ENCODE peak calls at places on chromosome X, in five cellular contexts. X, J, K, D and F are unnamed samples.

GRCh38 chrX:118254611-118255010 is 91.3 kb upstream of the WDR44 start:
- DNase-seq in D (peak; percentile 22), J (peak; percentile 18), X (no peak), K (peak; percentile 25), F (peak; percentile 66)

GRCh38 chrX:107526141-107526540 is 76.7 kb downstream of the FRMPD3 start:
- DNase-seq in D (no peak), X (no peak), J (no peak), K (no peak), F (no peak)

GRCh38 chrX:40106677-40107290 is 9.0 kb upstream of the BCOR start:
- DNase-seq in X (no peak), K (no peak), J (no peak), D (no peak), F (no peak)

GRCh38 chrX:124045109-124045508 is 83.6 kb downstream of the STAG2 start:
- DNase-seq in J (no peak), K (no peak), X (no peak), D (no peak), F (no peak)

GRCh38 chrX:39985551-39985950 is 112.2 kb downstream of the BCOR start:
- DNase-seq in J (no peak), X (no peak), D (no peak), K (no peak), F (no peak)

GRCh38 chrX:120446503-120446902 is 22.6 kb downstream of the LAMP2 start:
- DNase-seq in X (no peak), D (peak; percentile 78), J (peak; percentile 70), K (no peak), F (peak; percentile 62)

GRCh38 chrX:148204195-148204594 is 223.1 kb downstream of the FMR1NB start:
- DNase-seq in X (no peak), D (no peak), K (no peak), J (no peak), F (no peak)

GRCh38 chrX:19824603-19825002 is 62.8 kb downstream of the SH3KBP1 start:
- DNase-seq in D (peak; percentile 84), X (no peak), J (peak; percentile 80), K (no peak), F (no peak)

GRCh38 chrX:53048169-53049126 is at the start of gene GPR173:
- DNase-seq in X (no peak), K (peak; percentile 40), J (peak; percentile 62), D (peak; percentile 81), F (peak; percentile 69)

GRCh38 chrX:107272431-107272921 is 66.1 kb downstream of the DNAAF6 start:
- DNase-seq in X (no peak), K (no peak), D (no peak), J (no peak), F (no peak)

DNA sequence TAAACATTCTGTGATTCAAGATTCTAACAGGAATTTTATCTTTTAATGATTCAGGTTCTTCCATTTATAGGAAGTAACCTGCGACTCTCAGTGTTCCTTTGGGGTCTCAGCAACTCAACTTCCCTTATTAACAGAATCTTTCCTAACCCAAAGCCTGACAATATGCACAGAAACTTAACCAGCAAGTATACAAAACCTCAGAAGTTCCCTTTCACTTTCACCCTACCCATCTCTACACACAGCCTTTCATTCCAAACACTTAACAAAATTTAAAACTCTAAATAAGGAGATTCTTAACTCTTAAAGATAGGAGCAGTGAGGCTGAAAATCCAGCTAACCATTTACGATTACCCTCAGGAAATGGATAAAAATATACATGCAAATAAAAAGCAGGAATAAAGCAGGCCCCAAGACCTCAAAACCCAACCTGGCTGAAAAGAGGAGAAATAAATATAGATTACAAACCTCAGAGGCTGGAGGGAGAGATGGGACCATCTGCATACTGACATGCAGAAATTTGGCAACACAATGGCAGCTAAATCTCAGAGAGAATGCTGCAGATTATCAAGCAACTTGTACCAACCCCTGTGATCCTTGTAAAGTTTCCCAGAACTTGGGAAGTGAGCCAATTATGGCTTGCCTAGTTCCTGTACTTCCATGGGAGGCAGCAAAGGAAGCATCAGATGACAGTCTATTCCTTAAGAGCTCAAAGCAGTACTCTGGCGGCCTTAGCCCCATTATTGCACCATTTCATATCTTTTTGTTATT is 101.0 kb downstream of the ATP11C start:
- DNase-seq in J (peak; percentile 56), X (no peak), D (peak; percentile 59), K (no peak), F (peak; percentile 83)
- TF ChIP-seq CTCF in J (no peak), X (no peak), D (no peak), K (no peak), F (peak; percentile 5)

DNA sequence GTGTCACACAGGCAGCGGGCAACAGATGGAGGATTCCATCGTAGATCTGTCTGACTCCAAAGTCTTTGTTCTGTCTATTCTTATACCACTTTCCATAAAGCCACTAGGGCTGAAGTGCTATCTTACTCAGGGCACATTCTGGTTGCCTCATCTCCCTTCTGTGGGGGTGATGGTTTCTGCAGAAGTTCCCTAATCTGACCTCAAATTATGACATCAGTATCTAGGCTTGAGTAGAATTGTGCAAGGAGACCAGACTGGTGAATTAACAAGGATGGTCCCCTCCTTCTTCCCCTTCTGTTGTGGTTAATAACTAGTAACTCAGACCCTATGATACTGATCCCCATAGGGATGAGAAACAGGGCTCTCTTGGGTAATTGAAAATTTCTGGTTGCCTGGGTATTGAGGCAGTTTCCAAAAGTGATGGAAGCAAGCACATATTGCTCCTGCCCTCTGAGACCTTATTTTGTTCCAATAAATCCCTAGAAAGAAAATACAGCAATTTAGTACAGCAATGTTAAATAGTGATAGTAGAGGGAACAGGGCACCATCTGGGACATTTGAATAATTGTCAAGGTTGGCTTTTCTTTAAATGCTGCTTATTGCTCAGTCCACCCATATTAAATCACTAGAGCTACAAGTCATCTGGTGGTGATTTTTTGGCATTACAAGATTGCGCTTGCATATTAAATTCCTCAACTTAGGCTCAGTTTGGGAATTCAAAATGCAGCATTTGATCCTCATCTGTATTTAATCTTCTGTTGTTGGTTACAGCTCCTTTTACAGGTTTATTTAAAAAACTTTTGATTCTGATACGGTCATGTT is 57.3 kb upstream of the AP1S2 start:
- DNase-seq in J (no peak), D (no peak), X (no peak), K (no peak), F (no peak)
- TF ChIP-seq CTCF in J (no peak), D (no peak), X (peak; percentile 30), K (no peak), F (no peak)

GRCh38 chrX:137051978-137052640 is 18.3 kb upstream of the GPR101 start:
- DNase-seq in X (no peak), J (peak; percentile 4), K (peak; percentile 52), D (peak; percentile 24), F (peak; percentile 37)

GRCh38 chrX:137058339-137059127 is 24.7 kb upstream of the GPR101 start:
- DNase-seq in D (no peak), X (no peak), K (no peak), J (no peak), F (no peak)

GRCh38 chrX:137052641-137053235 is 18.9 kb upstream of the GPR101 start:
- DNase-seq in K (no peak), J (no peak), X (no peak), D (no peak), F (no peak)
- TF ChIP-seq CTCF in K (no peak), J (no peak), X (peak; percentile 63), D (no peak), F (no peak)

DNA sequence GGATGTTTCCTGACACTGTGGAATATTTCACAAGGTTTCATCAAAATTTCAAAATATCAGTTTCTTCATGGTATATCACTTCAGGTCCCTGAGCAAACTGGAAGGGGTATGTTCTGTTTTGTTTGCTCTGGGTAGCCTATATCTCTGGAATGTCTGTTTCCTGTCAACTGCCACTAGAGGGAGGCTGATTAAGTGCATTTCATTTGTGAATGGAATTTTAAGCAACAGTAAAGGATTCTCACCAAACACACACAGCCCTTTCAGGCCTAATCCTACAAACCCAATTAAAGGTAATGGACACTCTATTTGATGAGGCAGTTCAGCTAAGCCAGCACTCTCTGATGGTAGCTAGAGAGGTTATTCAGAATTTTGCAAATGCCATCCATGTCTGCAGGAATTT is 307.1 kb downstream of the TEX13A start:
- DNase-seq in D (peak; percentile 12), X (no peak), K (no peak), J (peak; percentile 5), F (no peak)
- TF ChIP-seq CTCF in D (no peak), X (peak; percentile 78), K (peak; percentile 15), J (peak; percentile 24), F (peak; percentile 42)

GRCh38 chrX:38839269-38839668 is 38.0 kb downstream of the MID1IP1 start:
- DNase-seq in X (no peak), D (no peak), K (no peak), J (no peak), F (no peak)

GRCh38 chrX:38837389-38837788 is 36.1 kb downstream of the MID1IP1 start:
- DNase-seq in J (no peak), D (no peak), K (no peak), X (no peak), F (no peak)

GRCh38 chrX:38845426-38845825 is 44.2 kb downstream of the MID1IP1 start:
- DNase-seq in K (no peak), J (no peak), X (no peak), D (no peak), F (no peak)

GRCh38 chrX:38841766-38842165 is 40.5 kb downstream of the MID1IP1 start:
- DNase-seq in X (no peak), K (no peak), J (no peak), D (no peak), F (no peak)

GRCh38 chrX:38839944-38840343 is 38.7 kb downstream of the MID1IP1 start:
- DNase-seq in J (no peak), D (no peak), K (no peak), X (no peak), F (no peak)
- TF ChIP-seq CTCF in J (no peak), D (no peak), K (no peak), X (no peak), F (no peak)

GRCh38 chrX:149939271-149940014 is 1.2 kb upstream of the EOLA2 start:
- DNase-seq in K (peak; percentile 95), D (peak; percentile 83), X (peak; percentile 97), J (peak; percentile 65), F (peak; percentile 93)

GRCh38 chrX:149938427-149939270 is at the start of gene EOLA2:
- DNase-seq in D (peak; percentile 99), K (peak; percentile 92), X (peak; percentile 96), J (peak; percentile 97), F (peak; percentile 98)

GRCh38 chrX:149937881-149938426 is 337 bp downstream of the EOLA2 start:
- DNase-seq in X (peak; percentile 95), J (peak; percentile 6), K (no peak), D (peak; percentile 11), F (no peak)

DNA sequence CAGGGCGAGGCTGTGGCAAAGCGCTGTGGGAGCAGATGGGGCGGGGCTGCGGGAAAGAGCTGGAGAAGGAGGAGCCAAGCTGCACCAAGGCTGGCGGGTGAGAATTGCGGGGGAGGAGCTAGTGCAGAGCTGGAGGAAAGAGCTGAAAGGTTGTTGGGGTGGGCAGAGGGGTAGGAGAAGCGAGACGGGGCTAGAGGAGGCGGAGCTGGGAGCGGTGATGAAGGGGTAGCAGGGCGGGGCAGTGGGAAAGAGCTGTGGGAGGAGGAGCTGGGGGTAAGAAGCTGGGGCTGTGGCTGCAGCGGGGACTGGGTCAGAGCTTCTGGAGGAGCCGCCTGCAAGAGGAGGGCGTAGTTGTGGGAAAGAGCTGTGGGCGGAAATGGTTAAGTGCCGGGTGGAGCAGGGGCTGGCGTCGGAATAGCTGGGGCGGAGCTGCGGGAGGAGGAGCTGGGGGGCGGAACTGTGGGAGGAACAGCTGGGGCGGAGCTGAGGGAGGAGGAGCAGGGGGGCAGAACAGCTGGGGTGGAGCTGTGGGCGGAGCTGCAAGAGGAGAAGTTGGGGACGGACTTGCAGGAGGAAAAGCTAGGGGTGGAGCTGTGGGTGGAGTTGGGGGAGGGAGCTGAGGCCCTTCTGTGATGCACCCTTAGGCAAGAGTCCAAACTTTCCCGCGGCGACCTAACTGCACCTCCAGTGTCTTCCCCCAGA is 1.9 kb upstream of the EOLA2 start:
- DNase-seq in J (peak; percentile 96), D (peak; percentile 98), X (peak; percentile 97), K (peak; percentile 95), F (peak; percentile 98)
- TF ChIP-seq CTCF in J (peak; percentile 23), D (no peak), X (peak; percentile 71), K (peak; percentile 46), F (no peak)

GRCh38 chrX:55524487-55524886 is 34.8 kb upstream of the USP51 start:
- DNase-seq in J (no peak), K (no peak), D (no peak), X (no peak), F (peak; percentile 16)
- TF ChIP-seq CTCF in J (no peak), K (no peak), D (no peak), X (peak; percentile 20), F (no peak)